ENCODE peak calls at places on chromosomes 7 and 10, in eight cellular contexts. M, Q, B, J, D, X, H and O are unnamed samples.

GRCh38 chr10:7311256-7312178 is 99.3 kb downstream of the SFMBT2 start:
- DNase-seq in Q (peak), J (peak), M (no peak), B (no peak), D (peak), H (no peak), X (no peak), O (no peak)

GRCh38 chr7:22995011-22995410 is 18.9 kb downstream of the HYCC1 start:
- DNase-seq in X (no peak), M (no peak), J (no peak), B (no peak), D (no peak), Q (no peak), H (no peak), O (no peak)

GRCh38 chr10:19843487-19843886 is 27.3 kb downstream of the PLXDC2 start:
- DNase-seq in J (no peak), D (peak), Q (no peak), X (no peak), B (no peak), H (no peak), M (no peak), O (no peak)

GRCh38 chr10:95864906-95865813 is 42.6 kb upstream of the CC2D2B start:
- DNase-seq in J (peak), M (no peak), X (peak), Q (peak), H (peak), D (peak), B (no peak), O (peak)

GRCh38 chr10:47381427-47382379 is 2.4 kb downstream of the ZNF488 start:
- DNase-seq in J (no peak), Q (no peak), X (peak), H (no peak), D (no peak), B (no peak), M (peak), O (no peak)

GRCh38 chr10:107689318-107689717 is 524.8 kb upstream of the SORCS1 start:
- DNase-seq in M (no peak), X (no peak), Q (no peak), B (no peak), J (no peak), H (no peak), D (no peak), O (no peak)

GRCh38 chr7:103065666-103066065 is 8.9 kb downstream of the FBXL13 start:
- DNase-seq in Q (peak), M (peak), X (peak), H (no peak), B (peak), J (peak), D (peak), O (peak)

GRCh38 chr7:108094375-108094774 is 35.8 kb downstream of the LAMB4 start:
- DNase-seq in B (no peak), X (no peak), D (peak), H (no peak), M (no peak), Q (no peak), J (no peak), O (peak)

GRCh38 chr10:117391436-117392205 is 16.4 kb upstream of the PDZD8 start:
- DNase-seq in Q (peak), B (no peak), M (no peak), X (no peak), D (peak), H (peak), J (peak), O (peak)

GRCh38 chr7:28672397-28672797 is 260.1 kb downstream of the CREB5 start:
- DNase-seq in Q (no peak), M (no peak), B (no peak), X (no peak), H (no peak), D (no peak), J (no peak), O (no peak)

GRCh38 chr10:102208311-102209035 is 17.6 kb upstream of the ELOVL3 start:
- DNase-seq in B (no peak), H (no peak), X (no peak), J (no peak), Q (no peak), M (no peak), D (peak), O (no peak)

GRCh38 chr7:44172803-44173424 is 16.3 kb downstream of the GCK start:
- DNase-seq in B (no peak), X (no peak), J (peak), H (no peak), Q (peak), M (no peak), D (no peak), O (no peak)

GRCh38 chr10:1546431-1547110 is 190.8 kb downstream of the ADARB2 start:
- DNase-seq in Q (no peak), X (no peak), H (no peak), B (peak), J (no peak), D (no peak), M (peak), O (no peak)

GRCh38 chr7:140009735-140010134 is 53.0 kb downstream of the PARP12 start:
- DNase-seq in D (no peak), B (peak), X (no peak), Q (no peak), J (no peak), M (no peak), H (peak), O (no peak)

GRCh38 chr10:29119374-29119773 is 169.5 kb upstream of the LYZL1 start:
- DNase-seq in B (no peak), X (no peak), M (peak), J (no peak), H (peak), Q (no peak), D (peak), O (peak)

GRCh38 chr7:50653116-50653854 is 88.1 kb upstream of the DDC start:
- DNase-seq in Q (peak), B (no peak), X (peak), J (no peak), M (peak), H (peak), D (peak), O (peak)

GRCh38 chr7:10802011-10802410 is 171.7 kb upstream of the PHF14 start:
- DNase-seq in Q (peak), H (no peak), D (no peak), M (no peak), J (peak), B (no peak), X (no peak), O (no peak)

GRCh38 chr10:122286872-122287271 is 15.8 kb downstream of the BTBD16 start:
- DNase-seq in H (no peak), D (peak), Q (peak), M (no peak), X (no peak), B (no peak), J (no peak), O (peak)

GRCh38 chr7:45663167-45663921 is 89.2 kb downstream of the ADCY1 start:
- DNase-seq in M (peak), H (peak), J (no peak), B (no peak), D (peak), X (peak), Q (peak), O (peak)

GRCh38 chr7:134434701-134435100 is 24.2 kb downstream of the AKR1B1 start:
- DNase-seq in B (no peak), H (no peak), X (no peak), J (no peak), Q (no peak), D (no peak), M (no peak), O (no peak)

GRCh38 chr7:2445047-2445446 is 31.2 kb downstream of the GRIFIN start:
- DNase-seq in Q (no peak), D (peak), B (peak), X (no peak), J (no peak), M (no peak), H (no peak), O (peak)
- TF ChIP-seq CTCF in Q (no peak), D (no peak), B (no peak), X (no peak), J (no peak), M (no peak), H (no peak), O (no peak)

DNA sequence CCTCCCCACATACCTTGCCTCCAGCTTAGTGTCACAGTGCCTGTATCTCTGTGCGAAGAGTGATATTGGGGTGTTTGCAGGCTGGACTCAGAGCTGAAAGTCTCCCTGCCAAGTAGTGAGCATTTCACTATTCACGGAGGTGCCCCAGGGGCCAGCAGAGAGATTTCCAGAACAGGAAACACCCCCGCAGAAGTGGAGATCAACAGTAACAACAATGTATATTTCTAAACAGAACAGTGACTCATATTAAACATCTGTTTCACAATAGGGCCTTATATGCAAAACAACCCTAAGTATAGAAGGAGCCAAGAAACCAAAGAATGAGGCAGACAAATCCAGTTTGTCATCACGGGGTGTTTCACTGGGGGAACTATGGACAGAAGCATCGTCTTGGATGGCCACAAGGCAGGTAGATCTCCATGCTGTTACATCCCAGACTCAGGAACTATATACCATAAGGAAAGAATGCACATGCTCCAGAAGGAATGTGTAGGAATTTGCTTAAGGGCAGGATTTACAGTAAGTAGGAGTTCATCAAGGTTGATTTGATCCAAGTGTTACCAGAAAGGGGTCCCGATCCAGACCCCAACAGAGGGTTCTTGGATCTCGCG is 29.3 kb upstream of the CCL24 start:
- DNase-seq in M (peak), Q (peak), D (peak), J (peak), X (no peak), H (no peak), B (no peak), O (peak)
- H3K4me3 ChIP-seq in M (no peak), Q (no peak), D (no peak), J (no peak), X (no peak), H (no peak), B (peak), O (no peak)

DNA sequence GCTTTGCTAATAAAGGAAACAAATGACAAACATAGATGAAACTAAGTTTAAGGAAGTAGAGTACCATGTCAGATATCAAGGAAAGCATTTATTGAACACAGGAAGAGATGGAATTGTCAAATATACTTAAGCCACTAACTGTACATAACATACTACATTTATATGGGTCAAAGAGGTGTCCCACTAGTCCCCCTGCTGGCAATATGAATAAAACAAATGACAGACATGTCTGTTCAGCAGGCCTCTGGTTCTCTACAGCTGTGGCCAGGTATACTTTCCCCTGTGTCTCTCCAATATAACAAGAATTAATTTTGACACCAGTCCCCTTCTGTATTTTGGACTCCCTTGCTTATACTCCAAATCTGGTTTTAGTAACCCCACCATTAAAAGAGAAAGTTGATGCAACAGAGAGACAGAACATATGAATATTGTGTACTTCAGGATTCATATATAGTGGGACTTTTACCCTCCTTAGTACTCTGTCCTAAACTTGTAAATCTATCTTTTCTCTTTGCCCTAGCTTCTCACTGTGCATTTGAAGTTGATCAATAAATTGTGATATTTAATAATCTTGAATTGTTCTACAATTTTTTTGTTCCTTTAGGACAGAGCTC is 42.9 kb downstream of the CD36 start:
- DNase-seq in Q (peak), B (no peak), D (peak), X (no peak), H (no peak), M (no peak), J (peak), O (peak)
- TF ChIP-seq CTCF in Q (peak), B (peak), D (peak), X (no peak), H (peak), M (no peak), J (peak), O (peak)

GRCh38 chr7:106659369-106659962 is 1.5 kb downstream of the CCDC71L start:
- DNase-seq in J (no peak), X (no peak), M (no peak), B (no peak), Q (no peak), D (peak), H (no peak), O (peak)

GRCh38 chr7:106655703-106656498 is 5.1 kb downstream of the CCDC71L start:
- DNase-seq in Q (peak), M (no peak), B (no peak), J (peak), X (no peak), H (no peak), D (no peak), O (no peak)

GRCh38 chr7:106659963-106660861 is 746 bp downstream of the CCDC71L start:
- DNase-seq in Q (peak), D (peak), X (peak), B (peak), J (peak), H (peak), M (peak), O (peak)

GRCh38 chr7:106658504-106659368 is 2.2 kb downstream of the CCDC71L start:
- DNase-seq in B (no peak), Q (no peak), J (no peak), X (no peak), M (no peak), H (no peak), D (no peak), O (no peak)

DNA sequence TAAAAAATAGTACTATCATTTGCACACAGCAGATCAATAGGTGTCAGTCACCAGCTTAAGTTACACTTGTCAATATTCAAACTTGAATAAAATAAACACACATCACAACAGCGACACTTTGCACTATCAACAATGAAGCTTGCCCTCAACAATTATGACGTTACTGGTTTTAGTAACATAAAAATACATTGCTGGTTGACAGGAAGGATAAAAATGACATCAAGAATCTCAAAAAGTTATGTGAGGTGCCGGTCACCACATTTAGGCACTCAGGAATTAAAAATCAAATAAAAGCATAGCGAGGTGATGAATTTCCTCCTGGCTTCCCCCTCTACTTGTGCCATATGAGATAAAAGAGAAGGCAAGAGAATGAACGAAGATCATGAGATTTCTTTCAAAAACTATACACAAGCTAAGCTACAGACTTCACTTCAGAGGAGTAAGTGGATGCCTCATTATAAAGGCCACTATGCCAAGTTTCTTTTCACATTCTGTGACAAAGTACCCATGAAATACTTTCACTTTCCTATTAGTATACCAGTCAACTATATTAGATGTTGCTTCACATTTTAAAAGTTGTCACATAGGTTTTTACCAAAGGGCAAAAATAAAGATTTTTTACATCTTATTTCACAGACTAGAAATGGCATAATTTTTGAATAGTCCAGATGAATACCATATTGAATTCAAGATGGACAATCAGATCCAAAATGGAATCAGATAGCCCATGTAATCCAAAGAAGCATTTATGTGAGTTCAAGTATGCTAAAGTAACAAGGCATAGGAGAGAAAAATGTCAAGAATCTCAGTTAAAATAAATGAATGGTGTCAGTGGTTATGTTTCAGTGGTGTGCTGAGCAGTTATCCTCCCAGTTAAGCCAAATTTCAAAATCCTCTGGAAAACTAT is 3.6 kb downstream of the CCDC71L start:
- DNase-seq in J (no peak), M (no peak), D (peak), Q (no peak), B (no peak), X (no peak), H (no peak), O (peak)
- H3K4me3 ChIP-seq in J (no peak), M (peak), D (no peak), Q (no peak), B (peak), X (no peak), H (no peak), O (peak)

GRCh38 chr7:18459439-18459838 is 36.1 kb upstream of the HDAC9 start:
- DNase-seq in J (no peak), H (no peak), B (no peak), D (no peak), M (no peak), Q (no peak), X (no peak), O (no peak)
- TF ChIP-seq CTCF in J (no peak), H (no peak), B (no peak), D (no peak), M (no peak), Q (no peak), X (no peak), O (no peak)